ENCODE peak calls at places on chromosomes 4 and X, in four cellular contexts. X, L, Q and O are unnamed samples.

GRCh38 chr4:1534076-1534872 is 128.0 kb upstream of the NKX1-1 start:
- DNase-seq in X (no peak), L (no peak), Q (no peak), O (peak)

GRCh38 chrX:133294126-133294525 is 76.0 kb upstream of the TFDP3 start:
- DNase-seq in X (no peak), L (no peak), Q (no peak), O (no peak)

GRCh38 chr4:84887824-84888223 is 78.7 kb downstream of the WDFY3 start:
- DNase-seq in X (no peak), L (peak), Q (no peak), O (no peak)

GRCh38 chrX:153953342-153953830 is 8.9 kb upstream of the RENBP start:
- DNase-seq in X (peak), L (peak), Q (peak), O (peak)

GRCh38 chr4:43754566-43754965 is 694.0 kb downstream of the KCTD8 start:
- DNase-seq in X (no peak), L (no peak), Q (no peak), O (no peak)

GRCh38 chr4:5366421-5366820 is 315.1 kb downstream of the STK32B start:
- DNase-seq in X (no peak), L (peak), Q (peak), O (no peak)

GRCh38 chr4:134650461-134650860 is 448.9 kb upstream of the PABPC4L start:
- DNase-seq in X (no peak), L (no peak), Q (no peak), O (no peak)

GRCh38 chr4:96809563-96809962 is 969.7 kb downstream of the PDHA2 start:
- DNase-seq in X (no peak), L (no peak), Q (no peak), O (no peak)

GRCh38 chr4:1462768-1463075 is 56.5 kb upstream of the NKX1-1 start:
- DNase-seq in X (no peak), L (no peak), Q (no peak), O (peak)

GRCh38 chrX:120763269-120763668 is 112.4 kb downstream of the CT47B1 start:
- DNase-seq in X (no peak), L (no peak), Q (no peak), O (no peak)

GRCh38 chr4:69064391-69064790 is 31.9 kb upstream of the UGT2B7 start:
- DNase-seq in X (no peak), L (no peak), Q (no peak), O (no peak)

GRCh38 chrX:148298737-148299136 is 201.7 kb upstream of the AFF2 start:
- DNase-seq in X (no peak), L (peak), Q (no peak), O (no peak)

GRCh38 chr4:68960294-68961163 is 8.9 kb upstream of the UGT2A3 start:
- DNase-seq in X (no peak), L (no peak), Q (no peak), O (no peak)

GRCh38 chr4:38856046-38856445 is 571 bp downstream of the TLR6 start:
- DNase-seq in X (no peak), L (peak), Q (peak), O (no peak)

GRCh38 chr4:100147198-100147597 is 43.1 kb downstream of the DDIT4L start:
- DNase-seq in X (no peak), L (no peak), Q (no peak), O (no peak)

GRCh38 chrX:2360731-2361130 is 140.0 kb downstream of the DHRSX start:
- DNase-seq in X (no peak), L (no peak), Q (peak), O (no peak)

GRCh38 chrX:19772306-19772705 is 115.1 kb downstream of the SH3KBP1 start:
- DNase-seq in X (no peak), L (no peak), Q (no peak), O (no peak)

GRCh38 chr4:152357206-152357605 is 178.7 kb downstream of the FBXW7 start:
- DNase-seq in X (peak), L (peak), Q (peak), O (peak)

GRCh38 chr4:186485621-186486062 is 69.7 kb downstream of the MTNR1A start:
- DNase-seq in X (no peak), L (peak), Q (peak), O (peak)

GRCh38 chr4:74969507-74970474 is 36.9 kb downstream of the PARM1 start:
- DNase-seq in X (no peak), L (no peak), Q (peak), O (no peak)

GRCh38 chr4:77665381-77666069 is 59.9 kb downstream of the CXCL13 start:
- DNase-seq in X (no peak), L (peak), Q (no peak), O (no peak)

GRCh38 chrX:51851507-51852085 is 41.8 kb upstream of the MAGED1 start:
- DNase-seq in X (no peak), L (peak), Q (no peak), O (no peak)

GRCh38 chr4:61500883-61501282 is 300.8 kb downstream of the ADGRL3 start:
- DNase-seq in X (no peak), L (peak), Q (no peak), O (no peak)

GRCh38 chr4:16225139-16225538 is 1.1 kb downstream of the TAPT1 start:
- DNase-seq in X (no peak), L (no peak), Q (peak), O (no peak)

GRCh38 chr4:16225681-16225995 is 633 bp downstream of the TAPT1 start:
- DNase-seq in X (no peak), L (peak), Q (no peak), O (no peak)

GRCh38 chr4:16222957-16223527 is 3.2 kb downstream of the TAPT1 start:
- DNase-seq in X (no peak), L (no peak), Q (no peak), O (no peak)

GRCh38 chr4:16224669-16225068 is 1.6 kb downstream of the TAPT1 start:
- DNase-seq in X (no peak), L (no peak), Q (no peak), O (no peak)

DNA sequence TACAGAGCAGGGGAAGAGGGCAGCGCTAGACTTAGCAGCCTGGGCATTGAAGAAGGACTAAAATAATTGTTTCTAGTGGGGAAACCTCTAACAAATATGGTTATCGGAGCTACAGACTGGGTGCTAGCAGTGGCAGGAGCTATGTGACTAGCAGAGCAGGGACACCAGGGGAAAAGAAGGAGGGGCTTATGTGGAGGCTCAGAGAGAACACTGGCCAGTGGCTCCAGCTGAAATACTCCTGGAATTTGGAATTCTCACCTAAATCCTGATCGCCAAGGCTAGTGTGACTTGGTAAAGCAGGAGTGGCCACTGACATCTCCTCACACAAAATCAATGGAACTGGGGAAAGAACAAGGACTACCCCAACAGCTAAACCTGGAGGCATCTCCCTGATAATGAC is 2.0 kb downstream of the TAPT1 start:
- DNase-seq in X (no peak), L (no peak), Q (no peak), O (no peak)
- H3K4me3 ChIP-seq in X (peak), L (no peak), Q (peak), O (no peak)

GRCh38 chr4:168434993-168435392 is 45.3 kb downstream of the DDX60L start:
- DNase-seq in X (no peak), L (no peak), Q (no peak), O (no peak)
- H3K4me3 ChIP-seq in X (no peak), L (no peak), Q (no peak), O (no peak)

GRCh38 chrX:79147477-79147876 is 3.0 kb downstream of the GPR174 start:
- DNase-seq in X (no peak), L (no peak), Q (no peak), O (no peak)

GRCh38 chrX:79146552-79147390 is 2.3 kb downstream of the GPR174 start:
- DNase-seq in X (no peak), L (no peak), Q (no peak), O (no peak)
- H3K4me3 ChIP-seq in X (peak), L (no peak), Q (no peak), O (no peak)

GRCh38 chrX:40172980-40173661 is 75.4 kb upstream of the BCOR start:
- DNase-seq in X (no peak), L (no peak), Q (no peak), O (no peak)

GRCh38 chrX:40173662-40174593 is 76.2 kb upstream of the BCOR start:
- DNase-seq in X (peak), L (no peak), Q (no peak), O (peak)

GRCh38 chrX:40175416-40176255 is 77.9 kb upstream of the BCOR start:
- DNase-seq in X (peak), L (no peak), Q (peak), O (peak)

GRCh38 chrX:40176256-40176978 is 78.7 kb upstream of the BCOR start:
- DNase-seq in X (peak), L (no peak), Q (peak), O (peak)

GRCh38 chrX:40174594-40175415 is 77.0 kb upstream of the BCOR start:
- DNase-seq in X (peak), L (no peak), Q (peak), O (peak)
- H3K4me3 ChIP-seq in X (peak), L (no peak), Q (peak), O (peak)